ENCODE peak calls at places on chromosomes 4 and X, in seven cellular contexts. One of them, this sample, is unnamed.
A peak's percentile ranks its signal among the peaks of the same experiment; 100 is the strongest.

GRCh38 chrX:103607385-103608304 is at the start of gene TCEAL3:
- DNase-seq in lower leg skin: peak; percentile 88
- DNase-seq in iPS-NIHi11: peak; percentile 73
- DNase-seq in endothelial cell: peak; percentile 38
- DNase-seq in GM10248: peak; percentile 33
- DNase-seq in fibroblast of the aortic adventitia: peak; percentile 34
- DNase-seq in SHP77: peak; percentile 2
- DNase-seq in this sample: peak; percentile 47

GRCh38 chr4:33911951-33912350 is 2332.4 kb downstream of the ARAP2 start:
- DNase-seq in GM10248: no peak
- DNase-seq in iPS-NIHi11: no peak
- DNase-seq in endothelial cell: no peak
- DNase-seq in fibroblast of the aortic adventitia: peak; percentile 2
- DNase-seq in lower leg skin: no peak
- DNase-seq in SHP77: no peak
- DNase-seq in this sample: no peak

GRCh38 chr4:76449824-76450223 is 14.8 kb downstream of the SHROOM3 start:
- DNase-seq in fibroblast of the aortic adventitia: peak; percentile 68
- DNase-seq in iPS-NIHi11: peak; percentile 30
- DNase-seq in GM10248: no peak
- DNase-seq in lower leg skin: no peak
- DNase-seq in SHP77: no peak
- DNase-seq in endothelial cell: no peak
- DNase-seq in this sample: no peak

GRCh38 chr4:53676402-53676871 is 85.2 kb upstream of the LNX1 start:
- DNase-seq in fibroblast of the aortic adventitia: peak; percentile 89
- DNase-seq in GM10248: no peak
- DNase-seq in endothelial cell: no peak
- DNase-seq in lower leg skin: no peak
- DNase-seq in iPS-NIHi11: no peak
- DNase-seq in SHP77: no peak
- DNase-seq in this sample: peak; percentile 89

GRCh38 chr4:170423137-170423536 is 333.4 kb upstream of the AADAT start:
- DNase-seq in GM10248: no peak
- DNase-seq in SHP77: no peak
- DNase-seq in fibroblast of the aortic adventitia: no peak
- DNase-seq in endothelial cell: no peak
- DNase-seq in lower leg skin: no peak
- DNase-seq in iPS-NIHi11: no peak
- DNase-seq in this sample: peak; percentile 76

GRCh38 chrX:134718329-134719317 is 60.4 kb upstream of the PLAC1 start:
- DNase-seq in fibroblast of the aortic adventitia: peak; percentile 94
- DNase-seq in endothelial cell: no peak
- DNase-seq in iPS-NIHi11: peak; percentile 16
- DNase-seq in GM10248: no peak
- DNase-seq in SHP77: no peak
- DNase-seq in lower leg skin: no peak
- DNase-seq in this sample: peak; percentile 87

GRCh38 chr4:19992694-19993093 is 259.0 kb upstream of the SLIT2 start:
- DNase-seq in SHP77: no peak
- DNase-seq in endothelial cell: no peak
- DNase-seq in iPS-NIHi11: no peak
- DNase-seq in lower leg skin: no peak
- DNase-seq in GM10248: no peak
- DNase-seq in fibroblast of the aortic adventitia: no peak
- DNase-seq in this sample: no peak

GRCh38 chr4:183175631-183176232 is 76.7 kb downstream of the WWC2 start:
- DNase-seq in GM10248: no peak
- DNase-seq in SHP77: no peak
- DNase-seq in lower leg skin: no peak
- DNase-seq in iPS-NIHi11: no peak
- DNase-seq in endothelial cell: no peak
- DNase-seq in fibroblast of the aortic adventitia: peak; percentile 78
- DNase-seq in this sample: no peak

GRCh38 chr4:150078996-150079581 is 844 bp downstream of the DCLK2 start:
- DNase-seq in SHP77: no peak
- DNase-seq in GM10248: peak; percentile 32
- DNase-seq in fibroblast of the aortic adventitia: peak; percentile 30
- DNase-seq in iPS-NIHi11: peak; percentile 60
- DNase-seq in lower leg skin: peak; percentile 85
- DNase-seq in endothelial cell: peak; percentile 16
- DNase-seq in this sample: peak; percentile 31

GRCh38 chr4:129355529-129355928 is 259.6 kb downstream of the C4orf33 start:
- DNase-seq in GM10248: no peak
- DNase-seq in SHP77: no peak
- DNase-seq in fibroblast of the aortic adventitia: no peak
- DNase-seq in iPS-NIHi11: peak; percentile 8
- DNase-seq in endothelial cell: no peak
- DNase-seq in lower leg skin: no peak
- DNase-seq in this sample: no peak

GRCh38 chr4:18075823-18076433 is 54.4 kb upstream of the LCORL start:
- DNase-seq in iPS-NIHi11: peak; percentile 30
- DNase-seq in GM10248: no peak
- DNase-seq in SHP77: no peak
- DNase-seq in endothelial cell: no peak
- DNase-seq in lower leg skin: no peak
- DNase-seq in fibroblast of the aortic adventitia: no peak
- DNase-seq in this sample: no peak

GRCh38 chrX:45952030-45952429 is 593.2 kb downstream of the ZNF674 start:
- DNase-seq in endothelial cell: no peak
- DNase-seq in SHP77: no peak
- DNase-seq in fibroblast of the aortic adventitia: no peak
- DNase-seq in GM10248: no peak
- DNase-seq in iPS-NIHi11: peak; percentile 24
- DNase-seq in lower leg skin: no peak
- DNase-seq in this sample: no peak

GRCh38 chr4:174450051-174450450 is 72.2 kb downstream of the HPGD start:
- DNase-seq in endothelial cell: no peak
- DNase-seq in GM10248: no peak
- DNase-seq in iPS-NIHi11: no peak
- DNase-seq in SHP77: no peak
- DNase-seq in lower leg skin: no peak
- DNase-seq in fibroblast of the aortic adventitia: no peak
- DNase-seq in this sample: no peak

GRCh38 chr4:137200322-137200721 is 332.0 kb downstream of the PCDH18 start:
- DNase-seq in endothelial cell: no peak
- DNase-seq in SHP77: no peak
- DNase-seq in lower leg skin: no peak
- DNase-seq in iPS-NIHi11: no peak
- DNase-seq in GM10248: no peak
- DNase-seq in fibroblast of the aortic adventitia: no peak
- DNase-seq in this sample: no peak

GRCh38 chrX:39874202-39874816 is 223.4 kb downstream of the BCOR start:
- DNase-seq in endothelial cell: no peak
- DNase-seq in iPS-NIHi11: no peak
- DNase-seq in SHP77: no peak
- DNase-seq in GM10248: peak; percentile 65
- DNase-seq in lower leg skin: no peak
- DNase-seq in fibroblast of the aortic adventitia: no peak
- DNase-seq in this sample: no peak

GRCh38 chr4:151700566-151701316 is 60.1 kb downstream of the GATB start:
- DNase-seq in lower leg skin: no peak
- DNase-seq in fibroblast of the aortic adventitia: no peak
- DNase-seq in iPS-NIHi11: no peak
- DNase-seq in SHP77: no peak
- DNase-seq in endothelial cell: no peak
- DNase-seq in GM10248: no peak
- DNase-seq in this sample: no peak

GRCh38 chr4:4837921-4838601 is 21.4 kb upstream of the MSX1 start:
- DNase-seq in endothelial cell: no peak
- DNase-seq in GM10248: no peak
- DNase-seq in SHP77: no peak
- DNase-seq in lower leg skin: peak; percentile 48
- DNase-seq in iPS-NIHi11: no peak
- DNase-seq in fibroblast of the aortic adventitia: no peak
- DNase-seq in this sample: no peak

GRCh38 chr4:113665036-113665435 is 96.5 kb downstream of the CAMK2D start:
- DNase-seq in fibroblast of the aortic adventitia: no peak
- DNase-seq in lower leg skin: no peak
- DNase-seq in iPS-NIHi11: no peak
- DNase-seq in SHP77: no peak
- DNase-seq in GM10248: no peak
- DNase-seq in endothelial cell: no peak
- DNase-seq in this sample: peak; percentile 14

GRCh38 chrX:72029473-72030411 is 102.0 kb downstream of the RTL5 start:
- DNase-seq in lower leg skin: peak; percentile 84
- DNase-seq in endothelial cell: no peak
- DNase-seq in SHP77: no peak
- DNase-seq in fibroblast of the aortic adventitia: peak; percentile 85
- DNase-seq in GM10248: no peak
- DNase-seq in iPS-NIHi11: no peak
- DNase-seq in this sample: peak; percentile 17

GRCh38 chr4:110854021-110854678 is 231.3 kb upstream of the PITX2 start:
- DNase-seq in iPS-NIHi11: no peak
- DNase-seq in fibroblast of the aortic adventitia: peak; percentile 93
- DNase-seq in endothelial cell: no peak
- DNase-seq in SHP77: no peak
- DNase-seq in lower leg skin: no peak
- DNase-seq in GM10248: no peak
- DNase-seq in this sample: peak; percentile 60

GRCh38 chrX:135438734-135439043 is 16.9 kb downstream of the SMIM10L2A start:
- DNase-seq in fibroblast of the aortic adventitia: no peak
- DNase-seq in SHP77: no peak
- DNase-seq in lower leg skin: peak; percentile 61
- DNase-seq in endothelial cell: no peak
- DNase-seq in GM10248: no peak
- DNase-seq in iPS-NIHi11: no peak
- DNase-seq in this sample: no peak

GRCh38 chr4:176001171-176002006 is 64.3 kb upstream of the WDR17 start:
- DNase-seq in GM10248: peak; percentile 10
- DNase-seq in lower leg skin: peak; percentile 80
- DNase-seq in fibroblast of the aortic adventitia: peak; percentile 11
- DNase-seq in iPS-NIHi11: peak; percentile 84
- DNase-seq in endothelial cell: peak; percentile 57
- DNase-seq in SHP77: no peak
- DNase-seq in this sample: no peak

GRCh38 chr4:156169011-156169410 is 215.3 kb upstream of the CTSO start:
- DNase-seq in endothelial cell: peak; percentile 48
- DNase-seq in iPS-NIHi11: peak; percentile 33
- DNase-seq in lower leg skin: no peak
- DNase-seq in GM10248: peak; percentile 17
- DNase-seq in fibroblast of the aortic adventitia: peak; percentile 94
- DNase-seq in SHP77: peak; percentile 53
- DNase-seq in this sample: peak; percentile 73

GRCh38 chr4:45078201-45078600 is 351.8 kb upstream of the GNPDA2 start:
- DNase-seq in iPS-NIHi11: no peak
- DNase-seq in GM10248: no peak
- DNase-seq in endothelial cell: no peak
- DNase-seq in fibroblast of the aortic adventitia: no peak
- DNase-seq in lower leg skin: no peak
- DNase-seq in SHP77: no peak
- DNase-seq in this sample: no peak

GRCh38 chr4:10529891-10530786 is 72.9 kb upstream of the ZNF518B start:
- DNase-seq in lower leg skin: no peak
- DNase-seq in iPS-NIHi11: no peak
- DNase-seq in SHP77: no peak
- DNase-seq in GM10248: no peak
- DNase-seq in fibroblast of the aortic adventitia: peak; percentile 89
- DNase-seq in endothelial cell: no peak
- DNase-seq in this sample: no peak

GRCh38 chrX:45762699-45763647 is 562.3 kb upstream of the DIPK2B start:
- DNase-seq in iPS-NIHi11: no peak
- DNase-seq in SHP77: no peak
- DNase-seq in lower leg skin: no peak
- DNase-seq in fibroblast of the aortic adventitia: no peak
- DNase-seq in GM10248: no peak
- DNase-seq in endothelial cell: no peak
- DNase-seq in this sample: no peak

GRCh38 chr4:115418997-115419396 is 305.6 kb upstream of the NDST4 start:
- DNase-seq in fibroblast of the aortic adventitia: no peak
- DNase-seq in iPS-NIHi11: peak; percentile 20
- DNase-seq in GM10248: no peak
- DNase-seq in lower leg skin: no peak
- DNase-seq in endothelial cell: no peak
- DNase-seq in SHP77: no peak
- DNase-seq in this sample: no peak

GRCh38 chr4:108008721-108009120 is 19.0 kb downstream of the HADH start:
- DNase-seq in SHP77: no peak
- DNase-seq in GM10248: no peak
- DNase-seq in lower leg skin: no peak
- DNase-seq in fibroblast of the aortic adventitia: no peak
- DNase-seq in iPS-NIHi11: no peak
- DNase-seq in endothelial cell: no peak
- DNase-seq in this sample: peak; percentile 63

GRCh38 chrX:103417933-103418332 is 41.6 kb downstream of the BEX3 start:
- DNase-seq in endothelial cell: no peak
- DNase-seq in fibroblast of the aortic adventitia: no peak
- DNase-seq in GM10248: no peak
- DNase-seq in SHP77: no peak
- DNase-seq in iPS-NIHi11: no peak
- DNase-seq in lower leg skin: no peak
- DNase-seq in this sample: peak; percentile 39

GRCh38 chr4:184444215-184444952 is 30.0 kb downstream of the IRF2 start:
- DNase-seq in endothelial cell: no peak
- DNase-seq in fibroblast of the aortic adventitia: no peak
- DNase-seq in GM10248: no peak
- DNase-seq in SHP77: no peak
- DNase-seq in lower leg skin: no peak
- DNase-seq in iPS-NIHi11: no peak
- DNase-seq in this sample: no peak

GRCh38 chr4:116537828-116538227 is 547.5 kb downstream of the TRAM1L1 start:
- DNase-seq in fibroblast of the aortic adventitia: no peak
- DNase-seq in lower leg skin: no peak
- DNase-seq in endothelial cell: no peak
- DNase-seq in SHP77: no peak
- DNase-seq in GM10248: no peak
- DNase-seq in iPS-NIHi11: no peak
- DNase-seq in this sample: no peak

GRCh38 chr4:126395661-126396060 is 1080.9 kb downstream of the FAT4 start:
- DNase-seq in iPS-NIHi11: no peak
- DNase-seq in SHP77: no peak
- DNase-seq in lower leg skin: no peak
- DNase-seq in GM10248: no peak
- DNase-seq in endothelial cell: no peak
- DNase-seq in fibroblast of the aortic adventitia: peak; percentile 4
- DNase-seq in this sample: peak; percentile 12

GRCh38 chr4:182881928-182882327 is 35.3 kb downstream of the DCTD start:
- DNase-seq in SHP77: peak; percentile 39
- DNase-seq in endothelial cell: no peak
- DNase-seq in GM10248: no peak
- DNase-seq in iPS-NIHi11: no peak
- DNase-seq in fibroblast of the aortic adventitia: no peak
- DNase-seq in lower leg skin: peak; percentile 46
- DNase-seq in this sample: no peak

This sample was measured in fibroblast of gingiva.